ENCODE peak calls at places on chromosomes 1 and 21, in nine cellular contexts. One of them, this sample, is unnamed.
A peak's percentile ranks its signal among the peaks of the same experiment; 100 is the strongest.

GRCh38 chr1:156510709-156511108 is 10.1 kb upstream of the MEF2D start:
- DNase-seq in AG04450: peak; percentile 61
- DNase-seq in HCEC 1CT: peak; percentile 88
- DNase-seq in stimulated activated CD4-positive, alpha-beta T cell treated with anti-CD3 and anti-CD28 coated beads, Interleukin-12 subunit alpha, Interleukin-12 subunit beta, amount 100 ng/mL, for 48 hours: no peak
- DNase-seq in activated CD8-positive, alpha-beta memory T cell treated with anti-CD3 and anti-CD28 coated beads for 4 hours: no peak
- DNase-seq in progenitor cell of endocrine pancreas: no peak
- DNase-seq in GM12865: no peak
- DNase-seq in MCF 10A: peak; percentile 98
- DNase-seq in type B pancreatic cell: no peak
- DNase-seq in this sample: peak; percentile 25

GRCh38 chr1:29783501-29784275 is 547.4 kb downstream of the PTPRU start:
- DNase-seq in AG04450: no peak
- DNase-seq in HCEC 1CT: no peak
- DNase-seq in stimulated activated CD4-positive, alpha-beta T cell treated with anti-CD3 and anti-CD28 coated beads, Interleukin-12 subunit alpha, Interleukin-12 subunit beta, amount 100 ng/mL, for 48 hours: no peak
- DNase-seq in activated CD8-positive, alpha-beta memory T cell treated with anti-CD3 and anti-CD28 coated beads for 4 hours: no peak
- DNase-seq in progenitor cell of endocrine pancreas: no peak
- DNase-seq in GM12865: no peak
- DNase-seq in MCF 10A: no peak
- DNase-seq in type B pancreatic cell: no peak
- DNase-seq in this sample: no peak

GRCh38 chr21:30979054-30979453 is 59.2 kb downstream of the KRTAP19-8 start:
- DNase-seq in AG04450: no peak
- DNase-seq in HCEC 1CT: no peak
- DNase-seq in stimulated activated CD4-positive, alpha-beta T cell treated with anti-CD3 and anti-CD28 coated beads, Interleukin-12 subunit alpha, Interleukin-12 subunit beta, amount 100 ng/mL, for 48 hours: no peak
- DNase-seq in activated CD8-positive, alpha-beta memory T cell treated with anti-CD3 and anti-CD28 coated beads for 4 hours: no peak
- DNase-seq in progenitor cell of endocrine pancreas: no peak
- DNase-seq in GM12865: peak; percentile 22
- DNase-seq in MCF 10A: no peak
- DNase-seq in type B pancreatic cell: no peak
- DNase-seq in this sample: no peak

GRCh38 chr1:212518188-212518951 is 85.7 kb downstream of the NENF start:
- DNase-seq in AG04450: no peak
- DNase-seq in HCEC 1CT: no peak
- DNase-seq in stimulated activated CD4-positive, alpha-beta T cell treated with anti-CD3 and anti-CD28 coated beads, Interleukin-12 subunit alpha, Interleukin-12 subunit beta, amount 100 ng/mL, for 48 hours: no peak
- DNase-seq in activated CD8-positive, alpha-beta memory T cell treated with anti-CD3 and anti-CD28 coated beads for 4 hours: no peak
- DNase-seq in progenitor cell of endocrine pancreas: no peak
- DNase-seq in GM12865: no peak
- DNase-seq in MCF 10A: peak; percentile 70
- DNase-seq in type B pancreatic cell: no peak
- DNase-seq in this sample: peak; percentile 30

GRCh38 chr1:1426496-1426960 is 5.5 kb upstream of the ANKRD65 start:
- DNase-seq in AG04450: no peak
- DNase-seq in HCEC 1CT: no peak
- DNase-seq in stimulated activated CD4-positive, alpha-beta T cell treated with anti-CD3 and anti-CD28 coated beads, Interleukin-12 subunit alpha, Interleukin-12 subunit beta, amount 100 ng/mL, for 48 hours: no peak
- DNase-seq in activated CD8-positive, alpha-beta memory T cell treated with anti-CD3 and anti-CD28 coated beads for 4 hours: no peak
- DNase-seq in progenitor cell of endocrine pancreas: no peak
- DNase-seq in GM12865: no peak
- DNase-seq in MCF 10A: no peak
- DNase-seq in type B pancreatic cell: no peak
- DNase-seq in this sample: no peak

GRCh38 chr21:35375115-35375514 is 326.0 kb upstream of the RUNX1 start:
- DNase-seq in AG04450: peak; percentile 39
- DNase-seq in HCEC 1CT: peak; percentile 95
- DNase-seq in stimulated activated CD4-positive, alpha-beta T cell treated with anti-CD3 and anti-CD28 coated beads, Interleukin-12 subunit alpha, Interleukin-12 subunit beta, amount 100 ng/mL, for 48 hours: no peak
- DNase-seq in activated CD8-positive, alpha-beta memory T cell treated with anti-CD3 and anti-CD28 coated beads for 4 hours: no peak
- DNase-seq in progenitor cell of endocrine pancreas: no peak
- DNase-seq in GM12865: no peak
- DNase-seq in MCF 10A: peak; percentile 49
- DNase-seq in type B pancreatic cell: no peak
- DNase-seq in this sample: peak; percentile 83

GRCh38 chr1:153465728-153466625 is 5.5 kb upstream of the S100A7 start:
- DNase-seq in AG04450: no peak
- DNase-seq in HCEC 1CT: peak; percentile 7
- DNase-seq in stimulated activated CD4-positive, alpha-beta T cell treated with anti-CD3 and anti-CD28 coated beads, Interleukin-12 subunit alpha, Interleukin-12 subunit beta, amount 100 ng/mL, for 48 hours: peak; percentile 51
- DNase-seq in activated CD8-positive, alpha-beta memory T cell treated with anti-CD3 and anti-CD28 coated beads for 4 hours: peak; percentile 22
- DNase-seq in progenitor cell of endocrine pancreas: peak; percentile 42
- DNase-seq in GM12865: peak; percentile 41
- DNase-seq in MCF 10A: peak; percentile 72
- DNase-seq in type B pancreatic cell: no peak
- DNase-seq in this sample: no peak

GRCh38 chr1:214236477-214236876 is 44.5 kb upstream of the SMYD2 start:
- DNase-seq in AG04450: no peak
- DNase-seq in HCEC 1CT: no peak
- DNase-seq in stimulated activated CD4-positive, alpha-beta T cell treated with anti-CD3 and anti-CD28 coated beads, Interleukin-12 subunit alpha, Interleukin-12 subunit beta, amount 100 ng/mL, for 48 hours: no peak
- DNase-seq in activated CD8-positive, alpha-beta memory T cell treated with anti-CD3 and anti-CD28 coated beads for 4 hours: no peak
- DNase-seq in progenitor cell of endocrine pancreas: no peak
- DNase-seq in GM12865: no peak
- DNase-seq in MCF 10A: no peak
- DNase-seq in type B pancreatic cell: no peak
- DNase-seq in this sample: no peak

GRCh38 chr21:29102791-29103257 is 27.6 kb upstream of the MAP3K7CL start:
- DNase-seq in AG04450: no peak
- DNase-seq in HCEC 1CT: no peak
- DNase-seq in stimulated activated CD4-positive, alpha-beta T cell treated with anti-CD3 and anti-CD28 coated beads, Interleukin-12 subunit alpha, Interleukin-12 subunit beta, amount 100 ng/mL, for 48 hours: no peak
- DNase-seq in activated CD8-positive, alpha-beta memory T cell treated with anti-CD3 and anti-CD28 coated beads for 4 hours: no peak
- DNase-seq in progenitor cell of endocrine pancreas: no peak
- DNase-seq in GM12865: no peak
- DNase-seq in MCF 10A: no peak
- DNase-seq in type B pancreatic cell: no peak
- DNase-seq in this sample: no peak

GRCh38 chr1:15718199-15718601 is 17.9 kb upstream of the SLC25A34 start:
- DNase-seq in AG04450: no peak
- DNase-seq in HCEC 1CT: no peak
- DNase-seq in stimulated activated CD4-positive, alpha-beta T cell treated with anti-CD3 and anti-CD28 coated beads, Interleukin-12 subunit alpha, Interleukin-12 subunit beta, amount 100 ng/mL, for 48 hours: no peak
- DNase-seq in activated CD8-positive, alpha-beta memory T cell treated with anti-CD3 and anti-CD28 coated beads for 4 hours: no peak
- DNase-seq in progenitor cell of endocrine pancreas: no peak
- DNase-seq in GM12865: no peak
- DNase-seq in MCF 10A: no peak
- DNase-seq in type B pancreatic cell: no peak
- DNase-seq in this sample: no peak

GRCh38 chr1:239899747-239900146 is 191.9 kb upstream of the FMN2 start:
- DNase-seq in AG04450: no peak
- DNase-seq in HCEC 1CT: no peak
- DNase-seq in stimulated activated CD4-positive, alpha-beta T cell treated with anti-CD3 and anti-CD28 coated beads, Interleukin-12 subunit alpha, Interleukin-12 subunit beta, amount 100 ng/mL, for 48 hours: no peak
- DNase-seq in activated CD8-positive, alpha-beta memory T cell treated with anti-CD3 and anti-CD28 coated beads for 4 hours: no peak
- DNase-seq in progenitor cell of endocrine pancreas: no peak
- DNase-seq in GM12865: no peak
- DNase-seq in MCF 10A: no peak
- DNase-seq in type B pancreatic cell: no peak
- DNase-seq in this sample: no peak

GRCh38 chr1:7921766-7922165 is 18.9 kb downstream of the TNFRSF9 start:
- DNase-seq in AG04450: no peak
- DNase-seq in HCEC 1CT: no peak
- DNase-seq in stimulated activated CD4-positive, alpha-beta T cell treated with anti-CD3 and anti-CD28 coated beads, Interleukin-12 subunit alpha, Interleukin-12 subunit beta, amount 100 ng/mL, for 48 hours: no peak
- DNase-seq in activated CD8-positive, alpha-beta memory T cell treated with anti-CD3 and anti-CD28 coated beads for 4 hours: no peak
- DNase-seq in progenitor cell of endocrine pancreas: no peak
- DNase-seq in GM12865: no peak
- DNase-seq in MCF 10A: no peak
- DNase-seq in type B pancreatic cell: no peak
- DNase-seq in this sample: no peak

GRCh38 chr1:226886142-226886901 is 15.9 kb downstream of the PSEN2 start:
- DNase-seq in AG04450: no peak
- DNase-seq in HCEC 1CT: no peak
- DNase-seq in stimulated activated CD4-positive, alpha-beta T cell treated with anti-CD3 and anti-CD28 coated beads, Interleukin-12 subunit alpha, Interleukin-12 subunit beta, amount 100 ng/mL, for 48 hours: no peak
- DNase-seq in activated CD8-positive, alpha-beta memory T cell treated with anti-CD3 and anti-CD28 coated beads for 4 hours: no peak
- DNase-seq in progenitor cell of endocrine pancreas: no peak
- DNase-seq in GM12865: no peak
- DNase-seq in MCF 10A: no peak
- DNase-seq in type B pancreatic cell: no peak
- DNase-seq in this sample: no peak

GRCh38 chr1:220887202-220887867 is 8.1 kb downstream of the HLX start:
- DNase-seq in AG04450: no peak
- DNase-seq in HCEC 1CT: no peak
- DNase-seq in stimulated activated CD4-positive, alpha-beta T cell treated with anti-CD3 and anti-CD28 coated beads, Interleukin-12 subunit alpha, Interleukin-12 subunit beta, amount 100 ng/mL, for 48 hours: no peak
- DNase-seq in activated CD8-positive, alpha-beta memory T cell treated with anti-CD3 and anti-CD28 coated beads for 4 hours: no peak
- DNase-seq in progenitor cell of endocrine pancreas: no peak
- DNase-seq in GM12865: no peak
- DNase-seq in MCF 10A: no peak
- DNase-seq in type B pancreatic cell: no peak
- DNase-seq in this sample: no peak

GRCh38 chr1:26799479-26800133 is 11.9 kb downstream of the PIGV start:
- DNase-seq in AG04450: no peak
- DNase-seq in HCEC 1CT: peak; percentile 68
- DNase-seq in stimulated activated CD4-positive, alpha-beta T cell treated with anti-CD3 and anti-CD28 coated beads, Interleukin-12 subunit alpha, Interleukin-12 subunit beta, amount 100 ng/mL, for 48 hours: no peak
- DNase-seq in activated CD8-positive, alpha-beta memory T cell treated with anti-CD3 and anti-CD28 coated beads for 4 hours: no peak
- DNase-seq in progenitor cell of endocrine pancreas: no peak
- DNase-seq in GM12865: no peak
- DNase-seq in MCF 10A: peak; percentile 70
- DNase-seq in type B pancreatic cell: no peak
- DNase-seq in this sample: peak; percentile 88

GRCh38 chr1:30760596-30761311 is 3.2 kb upstream of the LAPTM5 start:
- DNase-seq in AG04450: no peak
- DNase-seq in HCEC 1CT: no peak
- DNase-seq in stimulated activated CD4-positive, alpha-beta T cell treated with anti-CD3 and anti-CD28 coated beads, Interleukin-12 subunit alpha, Interleukin-12 subunit beta, amount 100 ng/mL, for 48 hours: no peak
- DNase-seq in activated CD8-positive, alpha-beta memory T cell treated with anti-CD3 and anti-CD28 coated beads for 4 hours: no peak
- DNase-seq in progenitor cell of endocrine pancreas: no peak
- DNase-seq in GM12865: peak; percentile 62
- DNase-seq in MCF 10A: no peak
- DNase-seq in type B pancreatic cell: no peak
- DNase-seq in this sample: no peak

GRCh38 chr1:27527223-27527856 is 37.4 kb upstream of the WASF2 start:
- DNase-seq in AG04450: peak; percentile 68
- DNase-seq in HCEC 1CT: no peak
- DNase-seq in stimulated activated CD4-positive, alpha-beta T cell treated with anti-CD3 and anti-CD28 coated beads, Interleukin-12 subunit alpha, Interleukin-12 subunit beta, amount 100 ng/mL, for 48 hours: no peak
- DNase-seq in activated CD8-positive, alpha-beta memory T cell treated with anti-CD3 and anti-CD28 coated beads for 4 hours: no peak
- DNase-seq in progenitor cell of endocrine pancreas: peak; percentile 43
- DNase-seq in GM12865: no peak
- DNase-seq in MCF 10A: no peak
- DNase-seq in type B pancreatic cell: no peak
- DNase-seq in this sample: no peak

GRCh38 chr21:31874817-31875216 is 2.0 kb downstream of the HUNK start:
- DNase-seq in AG04450: no peak
- DNase-seq in HCEC 1CT: no peak
- DNase-seq in stimulated activated CD4-positive, alpha-beta T cell treated with anti-CD3 and anti-CD28 coated beads, Interleukin-12 subunit alpha, Interleukin-12 subunit beta, amount 100 ng/mL, for 48 hours: no peak
- DNase-seq in activated CD8-positive, alpha-beta memory T cell treated with anti-CD3 and anti-CD28 coated beads for 4 hours: no peak
- DNase-seq in progenitor cell of endocrine pancreas: peak; percentile 21
- DNase-seq in GM12865: no peak
- DNase-seq in MCF 10A: no peak
- DNase-seq in type B pancreatic cell: no peak
- DNase-seq in this sample: no peak

GRCh38 chr21:44773291-44773932 is 28.2 kb downstream of the UBE2G2 start:
- DNase-seq in AG04450: no peak
- DNase-seq in HCEC 1CT: no peak
- DNase-seq in stimulated activated CD4-positive, alpha-beta T cell treated with anti-CD3 and anti-CD28 coated beads, Interleukin-12 subunit alpha, Interleukin-12 subunit beta, amount 100 ng/mL, for 48 hours: no peak
- DNase-seq in activated CD8-positive, alpha-beta memory T cell treated with anti-CD3 and anti-CD28 coated beads for 4 hours: no peak
- DNase-seq in progenitor cell of endocrine pancreas: no peak
- DNase-seq in GM12865: no peak
- DNase-seq in MCF 10A: no peak
- DNase-seq in type B pancreatic cell: peak; percentile 72
- DNase-seq in this sample: peak; percentile 59

GRCh38 chr1:227223407-227223806 is 94.9 kb downstream of the CDC42BPA start:
- DNase-seq in AG04450: no peak
- DNase-seq in HCEC 1CT: no peak
- DNase-seq in stimulated activated CD4-positive, alpha-beta T cell treated with anti-CD3 and anti-CD28 coated beads, Interleukin-12 subunit alpha, Interleukin-12 subunit beta, amount 100 ng/mL, for 48 hours: no peak
- DNase-seq in activated CD8-positive, alpha-beta memory T cell treated with anti-CD3 and anti-CD28 coated beads for 4 hours: no peak
- DNase-seq in progenitor cell of endocrine pancreas: no peak
- DNase-seq in GM12865: no peak
- DNase-seq in MCF 10A: no peak
- DNase-seq in type B pancreatic cell: no peak
- DNase-seq in this sample: no peak

GRCh38 chr1:39898648-39899603 is 2.8 kb downstream of the MYCL start:
- DNase-seq in AG04450: no peak
- DNase-seq in HCEC 1CT: peak; percentile 43
- DNase-seq in stimulated activated CD4-positive, alpha-beta T cell treated with anti-CD3 and anti-CD28 coated beads, Interleukin-12 subunit alpha, Interleukin-12 subunit beta, amount 100 ng/mL, for 48 hours: no peak
- DNase-seq in activated CD8-positive, alpha-beta memory T cell treated with anti-CD3 and anti-CD28 coated beads for 4 hours: no peak
- DNase-seq in progenitor cell of endocrine pancreas: peak; percentile 84
- DNase-seq in GM12865: peak; percentile 77
- DNase-seq in MCF 10A: peak; percentile 55
- DNase-seq in type B pancreatic cell: no peak
- DNase-seq in this sample: peak; percentile 68

GRCh38 chr1:243959998-243960397 is 91.1 kb upstream of the ZBTB18 start:
- DNase-seq in AG04450: no peak
- DNase-seq in HCEC 1CT: no peak
- DNase-seq in stimulated activated CD4-positive, alpha-beta T cell treated with anti-CD3 and anti-CD28 coated beads, Interleukin-12 subunit alpha, Interleukin-12 subunit beta, amount 100 ng/mL, for 48 hours: no peak
- DNase-seq in activated CD8-positive, alpha-beta memory T cell treated with anti-CD3 and anti-CD28 coated beads for 4 hours: no peak
- DNase-seq in progenitor cell of endocrine pancreas: no peak
- DNase-seq in GM12865: no peak
- DNase-seq in MCF 10A: no peak
- DNase-seq in type B pancreatic cell: no peak
- DNase-seq in this sample: no peak

GRCh38 chr1:42733415-42734200 is 6.4 kb downstream of the CLDN19 start:
- DNase-seq in AG04450: no peak
- DNase-seq in HCEC 1CT: no peak
- DNase-seq in stimulated activated CD4-positive, alpha-beta T cell treated with anti-CD3 and anti-CD28 coated beads, Interleukin-12 subunit alpha, Interleukin-12 subunit beta, amount 100 ng/mL, for 48 hours: no peak
- DNase-seq in activated CD8-positive, alpha-beta memory T cell treated with anti-CD3 and anti-CD28 coated beads for 4 hours: no peak
- DNase-seq in progenitor cell of endocrine pancreas: no peak
- DNase-seq in GM12865: no peak
- DNase-seq in MCF 10A: no peak
- DNase-seq in type B pancreatic cell: no peak
- DNase-seq in this sample: no peak

GRCh38 chr1:212164095-212164872 is 120.9 kb upstream of the PPP2R5A start:
- DNase-seq in AG04450: no peak
- DNase-seq in HCEC 1CT: no peak
- DNase-seq in stimulated activated CD4-positive, alpha-beta T cell treated with anti-CD3 and anti-CD28 coated beads, Interleukin-12 subunit alpha, Interleukin-12 subunit beta, amount 100 ng/mL, for 48 hours: no peak
- DNase-seq in activated CD8-positive, alpha-beta memory T cell treated with anti-CD3 and anti-CD28 coated beads for 4 hours: no peak
- DNase-seq in progenitor cell of endocrine pancreas: no peak
- DNase-seq in GM12865: peak; percentile 50
- DNase-seq in MCF 10A: no peak
- DNase-seq in type B pancreatic cell: no peak
- DNase-seq in this sample: no peak

GRCh38 chr1:156664046-156664948 is 12.9 kb downstream of the NES start:
- DNase-seq in AG04450: no peak
- DNase-seq in HCEC 1CT: peak; percentile 55
- DNase-seq in stimulated activated CD4-positive, alpha-beta T cell treated with anti-CD3 and anti-CD28 coated beads, Interleukin-12 subunit alpha, Interleukin-12 subunit beta, amount 100 ng/mL, for 48 hours: no peak
- DNase-seq in activated CD8-positive, alpha-beta memory T cell treated with anti-CD3 and anti-CD28 coated beads for 4 hours: no peak
- DNase-seq in progenitor cell of endocrine pancreas: no peak
- DNase-seq in GM12865: no peak
- DNase-seq in MCF 10A: no peak
- DNase-seq in type B pancreatic cell: no peak
- DNase-seq in this sample: no peak

GRCh38 chr1:228837817-228838716 is 102.8 kb downstream of the RHOU start:
- DNase-seq in AG04450: peak; percentile 72
- DNase-seq in HCEC 1CT: peak; percentile 80
- DNase-seq in stimulated activated CD4-positive, alpha-beta T cell treated with anti-CD3 and anti-CD28 coated beads, Interleukin-12 subunit alpha, Interleukin-12 subunit beta, amount 100 ng/mL, for 48 hours: no peak
- DNase-seq in activated CD8-positive, alpha-beta memory T cell treated with anti-CD3 and anti-CD28 coated beads for 4 hours: no peak
- DNase-seq in progenitor cell of endocrine pancreas: peak; percentile 32
- DNase-seq in GM12865: no peak
- DNase-seq in MCF 10A: peak; percentile 100
- DNase-seq in type B pancreatic cell: no peak
- DNase-seq in this sample: peak; percentile 92

GRCh38 chr1:229298420-229298819 is 27.5 kb downstream of the RAB4A start:
- DNase-seq in AG04450: no peak
- DNase-seq in HCEC 1CT: no peak
- DNase-seq in stimulated activated CD4-positive, alpha-beta T cell treated with anti-CD3 and anti-CD28 coated beads, Interleukin-12 subunit alpha, Interleukin-12 subunit beta, amount 100 ng/mL, for 48 hours: no peak
- DNase-seq in activated CD8-positive, alpha-beta memory T cell treated with anti-CD3 and anti-CD28 coated beads for 4 hours: no peak
- DNase-seq in progenitor cell of endocrine pancreas: no peak
- DNase-seq in GM12865: no peak
- DNase-seq in MCF 10A: no peak
- DNase-seq in type B pancreatic cell: no peak
- DNase-seq in this sample: no peak

GRCh38 chr1:63368131-63368530 is 704 bp downstream of the ALG6 start:
- DNase-seq in AG04450: no peak
- DNase-seq in HCEC 1CT: peak; percentile 2
- DNase-seq in stimulated activated CD4-positive, alpha-beta T cell treated with anti-CD3 and anti-CD28 coated beads, Interleukin-12 subunit alpha, Interleukin-12 subunit beta, amount 100 ng/mL, for 48 hours: no peak
- DNase-seq in activated CD8-positive, alpha-beta memory T cell treated with anti-CD3 and anti-CD28 coated beads for 4 hours: no peak
- DNase-seq in progenitor cell of endocrine pancreas: no peak
- DNase-seq in GM12865: peak; percentile 30
- DNase-seq in MCF 10A: peak; percentile 14
- DNase-seq in type B pancreatic cell: no peak
- DNase-seq in this sample: peak; percentile 4

GRCh38 chr1:198543670-198544260 is 3.3 kb upstream of the ATP6V1G3 start:
- DNase-seq in AG04450: no peak
- DNase-seq in HCEC 1CT: no peak
- DNase-seq in stimulated activated CD4-positive, alpha-beta T cell treated with anti-CD3 and anti-CD28 coated beads, Interleukin-12 subunit alpha, Interleukin-12 subunit beta, amount 100 ng/mL, for 48 hours: no peak
- DNase-seq in activated CD8-positive, alpha-beta memory T cell treated with anti-CD3 and anti-CD28 coated beads for 4 hours: no peak
- DNase-seq in progenitor cell of endocrine pancreas: no peak
- DNase-seq in GM12865: no peak
- DNase-seq in MCF 10A: no peak
- DNase-seq in type B pancreatic cell: no peak
- DNase-seq in this sample: no peak

GRCh38 chr1:43881415-43881814 is 52.2 kb upstream of the ARTN start:
- DNase-seq in AG04450: no peak
- DNase-seq in HCEC 1CT: no peak
- DNase-seq in stimulated activated CD4-positive, alpha-beta T cell treated with anti-CD3 and anti-CD28 coated beads, Interleukin-12 subunit alpha, Interleukin-12 subunit beta, amount 100 ng/mL, for 48 hours: no peak
- DNase-seq in activated CD8-positive, alpha-beta memory T cell treated with anti-CD3 and anti-CD28 coated beads for 4 hours: no peak
- DNase-seq in progenitor cell of endocrine pancreas: no peak
- DNase-seq in GM12865: no peak
- DNase-seq in MCF 10A: no peak
- DNase-seq in type B pancreatic cell: no peak
- DNase-seq in this sample: no peak

GRCh38 chr1:60978421-60979357 is 103.7 kb upstream of the NFIA start:
- DNase-seq in AG04450: no peak
- DNase-seq in HCEC 1CT: peak; percentile 61
- DNase-seq in stimulated activated CD4-positive, alpha-beta T cell treated with anti-CD3 and anti-CD28 coated beads, Interleukin-12 subunit alpha, Interleukin-12 subunit beta, amount 100 ng/mL, for 48 hours: peak; percentile 4
- DNase-seq in activated CD8-positive, alpha-beta memory T cell treated with anti-CD3 and anti-CD28 coated beads for 4 hours: no peak
- DNase-seq in progenitor cell of endocrine pancreas: no peak
- DNase-seq in GM12865: peak; percentile 56
- DNase-seq in MCF 10A: peak; percentile 62
- DNase-seq in type B pancreatic cell: no peak
- DNase-seq in this sample: peak; percentile 49